ENCODE peak calls at places on chromosomes 11 and 22, in six cellular contexts. N is DMS79 treated with DMSO at 0.1 percent for 48 hours, Q is EL, P is SW480, A is prostate gland, F is neural crest cell. D is an unnamed sample.

GRCh38 chr11:65060913-65061408 is 2.6 kb upstream of the NAALADL1 start:
- DNase-seq in F (no peak), Q (peak; percentile 17), A (no peak), N (no peak), P (no peak), D (peak; percentile 47)

GRCh38 chr11:59205664-59206063 is 7.1 kb downstream of the MPEG1 start:
- DNase-seq in P (no peak), A (no peak), Q (no peak), N (no peak), F (no peak), D (no peak)

GRCh38 chr22:49507607-49508292 is 319.9 kb downstream of the BRD1 start:
- DNase-seq in A (no peak), N (no peak), Q (no peak), F (no peak), P (no peak), D (no peak)

GRCh38 chr11:61335355-61335710 is 2.3 kb downstream of the TKFC start:
- DNase-seq in Q (no peak), F (no peak), N (no peak), A (no peak), P (no peak), D (no peak)

GRCh38 chr11:64758330-64759079 is 1.3 kb downstream of the PYGM start:
- DNase-seq in A (no peak), N (no peak), F (no peak), Q (no peak), P (no peak), D (no peak)

GRCh38 chr11:103994111-103994510 is 42.3 kb upstream of the DDI1 start:
- DNase-seq in A (no peak), N (no peak), P (no peak), Q (no peak), F (no peak), D (no peak)

GRCh38 chr11:73200256-73200655 is 17.8 kb upstream of the P2RY2 start:
- DNase-seq in P (no peak), A (no peak), F (no peak), Q (no peak), N (peak; percentile 35), D (no peak)

GRCh38 chr22:44245867-44246266 is 65.1 kb downstream of the PARVG start:
- DNase-seq in P (no peak), F (no peak), Q (no peak), A (no peak), N (no peak), D (no peak)

GRCh38 chr22:49147617-49148175 is 680.0 kb downstream of the BRD1 start:
- DNase-seq in N (no peak), A (no peak), P (no peak), Q (no peak), F (no peak), D (no peak)

GRCh38 chr11:103380031-103380430 is 270.8 kb downstream of the DYNC2H1 start:
- DNase-seq in P (no peak), F (no peak), N (no peak), Q (no peak), A (no peak), D (no peak)

GRCh38 chr11:79086056-79086455 is 354.8 kb downstream of the TENM4 start:
- DNase-seq in A (no peak), N (no peak), F (no peak), Q (no peak), P (no peak), D (no peak)

GRCh38 chr11:111846063-111846462 is 25.3 kb downstream of the ALG9 start:
- DNase-seq in N (no peak), Q (peak; percentile 16), F (no peak), A (no peak), P (no peak), D (no peak)

GRCh38 chr11:11211888-11212287 is 141.2 kb downstream of the CSNK2A3 start:
- DNase-seq in Q (no peak), P (no peak), F (no peak), A (peak; percentile 68), N (peak; percentile 84), D (no peak)

GRCh38 chr11:18749681-18750319 is 23.8 kb upstream of the IGSF22 start:
- DNase-seq in N (no peak), Q (peak; percentile 82), F (no peak), P (peak; percentile 82), A (peak; percentile 16), D (peak; percentile 37)

GRCh38 chr22:37623075-37624016 is 14.7 kb downstream of the GGA1 start:
- DNase-seq in F (peak; percentile 77), A (no peak), Q (peak; percentile 54), N (no peak), P (no peak), D (peak; percentile 32)